ENCODE peak calls at places on chromosome 21, in seven cellular contexts. B is cardiac muscle cell, X is adipocyte, T is MM.1S, O is HAP-1, M is OCI-LY7, G is aorta. U is an unnamed sample.

GRCh38 chr21:37647781-37648180 is 268.5 kb downstream of the KCNJ6 start:
- DNase-seq in B (no peak), M (no peak), X (no peak), G (no peak), T (no peak), O (no peak), U (no peak)

GRCh38 chr21:45865106-45865835 is 116.3 kb upstream of the COL6A1 start:
- DNase-seq in B (no peak), X (peak; percentile 63), M (no peak), T (no peak), O (no peak), G (no peak), U (peak; percentile 51)

GRCh38 chr21:46253610-46254124 is 25.1 kb upstream of the LSS start:
- DNase-seq in T (no peak), B (peak; percentile 10), O (no peak), X (no peak), M (peak; percentile 53), G (no peak), U (no peak)

GRCh38 chr21:45669382-45669781 is 25.9 kb downstream of the PCBP3 start:
- DNase-seq in T (peak; percentile 76), X (no peak), G (no peak), O (no peak), M (no peak), B (no peak), U (no peak)

GRCh38 chr21:45330075-45330781 is 42.5 kb upstream of the POFUT2 start:
- DNase-seq in G (peak; percentile 59), O (no peak), X (peak; percentile 86), T (no peak), M (no peak), B (no peak), U (peak; percentile 95)

GRCh38 chr21:40054403-40054802 is 187.2 kb downstream of the PCP4 start:
- DNase-seq in O (no peak), X (no peak), G (peak; percentile 77), M (no peak), T (peak; percentile 63), B (no peak), U (peak; percentile 15)

GRCh38 chr21:16608209-16608830 is 878.5 kb downstream of the USP25 start:
- DNase-seq in G (no peak), M (no peak), B (no peak), O (no peak), T (no peak), X (no peak), U (no peak)

GRCh38 chr21:32844653-32845443 is 73.3 kb upstream of the PAXBP1 start:
- DNase-seq in X (peak; percentile 60), T (no peak), O (no peak), M (no peak), G (no peak), B (no peak), U (peak; percentile 63)

GRCh38 chr21:34598931-34599400 is 15.9 kb downstream of the RCAN1 start:
- DNase-seq in X (peak; percentile 2), M (no peak), G (no peak), B (no peak), O (no peak), T (no peak), U (peak; percentile 39)

GRCh38 chr21:45541221-45542039 is 810 bp downstream of the SLC19A1 start:
- DNase-seq in M (peak; percentile 68), G (peak; percentile 86), X (peak; percentile 72), T (peak; percentile 94), B (peak; percentile 39), O (peak; percentile 35), U (peak; percentile 91)

GRCh38 chr21:38679531-38679930 is 126.2 kb upstream of the ETS2 start:
- DNase-seq in X (peak; percentile 46), G (no peak), M (no peak), T (peak; percentile 77), B (no peak), O (no peak), U (peak; percentile 23)
- H3K4me3 ChIP-seq in X (no peak overlapping the region), G (no peak overlapping the region), M (no peak overlapping the region), T (no peak overlapping the region), B (no peak overlapping the region), O (no peak overlapping the region), U (no peak overlapping the region)

GRCh38 chr21:42760361-42760970 is 107.0 kb downstream of the PDE9A start:
- DNase-seq in O (no peak), B (no peak), X (no peak), M (no peak), T (no peak), G (no peak), U (no peak)
- H3K36me3 ChIP-seq in O (no peaks in the 10 kb centered on the region), B (no peaks in the 10 kb centered on the region), X (no peaks in the 10 kb centered on the region), M (no peaks in the 10 kb centered on the region), T (no peaks in the 10 kb centered on the region), G (no peaks in the 10 kb centered on the region), U (no peaks in the 10 kb centered on the region)

GRCh38 chr21:36478941-36479340 is 981 bp downstream of the CLDN14 start:
- DNase-seq in X (no peak), G (no peak), O (no peak), B (peak; percentile 26), T (no peak), M (no peak), U (no peak)
- H3K4me3 ChIP-seq in X (no peak overlapping the region), G (no peak overlapping the region), O (no peak overlapping the region), B (no peak overlapping the region), T (no peak overlapping the region), M (no peak overlapping the region), U (no peak overlapping the region)

GRCh38 chr21:44317241-44317782 is 17.5 kb downstream of the PFKL start:
- DNase-seq in B (peak; percentile 71), X (no peak), T (no peak), M (no peak), G (no peak), O (no peak), U (no peak)
- H3K36me3 ChIP-seq in B (peaks cover 21% of the 10 kb centered on the region), X (peaks cover 54% of the 10 kb centered on the region), T (no peaks in the 10 kb centered on the region), M (peaks cover 31% of the 10 kb centered on the region), G (no peaks in the 10 kb centered on the region), O (peaks cover 11% of the 10 kb centered on the region), U (peaks cover 31% of the 10 kb centered on the region)

DNA sequence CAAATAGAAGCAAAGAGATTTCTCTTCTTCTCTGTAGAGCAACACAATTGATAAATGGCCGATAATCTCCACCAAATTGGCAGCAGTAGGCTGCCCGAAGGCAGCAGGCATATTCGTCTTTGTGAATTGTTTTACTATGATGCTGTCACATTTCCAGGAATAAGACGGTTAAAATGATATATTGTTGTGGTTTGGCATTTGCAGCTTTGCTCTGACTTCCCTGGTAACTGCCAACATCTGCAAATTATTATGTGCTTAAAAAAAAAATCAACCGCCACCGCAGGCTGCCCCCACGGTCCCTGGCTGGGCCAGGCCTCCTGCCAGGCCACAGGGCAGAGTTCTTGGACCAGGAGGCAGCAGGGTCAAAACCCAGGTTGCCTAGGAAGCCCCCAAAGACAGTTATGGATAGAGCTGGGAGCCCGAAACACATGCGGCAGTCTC is 179.3 kb downstream of the ETS2 start:
- DNase-seq in M (no peak), T (no peak), B (no peak), G (peak; percentile 62), X (peak; percentile 89), O (no peak), U (peak; percentile 85)
- H3K4me3 ChIP-seq in M (no peak overlapping the region), T (no peak overlapping the region), B (no peak overlapping the region), G (no peak overlapping the region), X (peak overlapping the region; percentile 31), O (no peak overlapping the region), U (no peak overlapping the region)

GRCh38 chr21:28152729-28153128 is 839.9 kb downstream of the LTN1 start:
- DNase-seq in O (no peak), T (no peak), G (no peak), M (no peak), X (no peak), B (no peak), U (no peak)

GRCh38 chr21:28150021-28150420 is 842.7 kb downstream of the LTN1 start:
- DNase-seq in G (no peak), B (no peak), X (no peak), O (no peak), T (no peak), M (no peak), U (no peak)

GRCh38 chr21:28144653-28145052 is 848.0 kb downstream of the LTN1 start:
- DNase-seq in X (no peak), G (no peak), B (no peak), M (no peak), O (no peak), T (no peak), U (no peak)

GRCh38 chr21:28150778-28151177 is 841.9 kb downstream of the LTN1 start:
- DNase-seq in M (no peak), G (no peak), X (no peak), T (no peak), B (no peak), O (no peak), U (no peak)

DNA sequence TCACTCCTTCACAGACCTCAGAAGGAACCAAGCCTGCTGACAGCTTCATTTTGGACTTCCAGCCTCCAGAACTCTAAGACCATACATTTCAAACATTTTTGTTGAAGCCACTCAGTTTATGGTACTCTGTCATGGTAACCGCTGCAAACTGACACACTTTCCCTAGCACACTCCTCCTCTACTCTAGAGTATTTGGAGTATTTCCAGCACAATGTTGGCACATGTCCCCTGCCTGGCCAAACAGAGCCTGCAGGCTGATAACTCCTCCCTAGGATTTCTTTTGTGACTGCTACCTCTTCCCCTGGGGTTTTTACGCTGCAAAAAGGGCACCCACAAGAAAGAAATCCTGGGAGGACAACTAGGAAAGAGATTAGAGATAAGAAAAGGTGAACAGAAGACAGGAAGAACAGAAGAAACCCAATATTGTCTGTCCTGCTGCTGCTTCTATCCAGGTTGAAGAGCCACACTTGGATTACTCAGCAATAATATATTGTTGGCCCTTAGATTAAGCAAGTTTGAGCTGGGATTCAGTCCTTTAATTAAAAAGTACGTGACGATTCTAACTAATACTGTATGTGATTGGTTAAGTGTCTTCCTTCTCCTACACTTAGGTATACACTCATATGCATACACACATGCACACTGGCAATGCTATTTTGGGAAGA is 844.1 kb downstream of the LTN1 start:
- DNase-seq in G (no peak), B (no peak), M (no peak), O (no peak), T (no peak), X (no peak), U (no peak)
- H3K36me3 ChIP-seq in G (no peaks in the 10 kb centered on the region), B (no peaks in the 10 kb centered on the region), M (no peaks in the 10 kb centered on the region), O (no peaks in the 10 kb centered on the region), T (no peaks in the 10 kb centered on the region), X (no peaks in the 10 kb centered on the region), U (no peaks in the 10 kb centered on the region)